ENCODE peak calls at places on chromosome 16, in five cellular contexts. O, K, F, W and T are unnamed samples.

GRCh38 chr16:29664133-29664912 is 1.3 kb downstream of the SPN start:
- DNase-seq in O (no peak), F (peak), W (no peak), K (no peak), T (no peak)

GRCh38 chr16:81620796-81621195 is 158.3 kb upstream of the PLCG2 start:
- DNase-seq in F (no peak), O (no peak), K (no peak), W (no peak), T (no peak)

GRCh38 chr16:12646490-12647274 is 157.0 kb downstream of the CPPED1 start:
- DNase-seq in O (no peak), F (no peak), K (no peak), W (no peak), T (peak)

GRCh38 chr16:72829846-72830620 is 217.9 kb downstream of the ZFHX3 start:
- DNase-seq in W (no peak), K (no peak), O (no peak), F (no peak), T (no peak)

GRCh38 chr16:90020838-90021382 is 1.7 kb upstream of the DBNDD1 start:
- DNase-seq in K (no peak), F (no peak), O (no peak), W (peak), T (no peak)

GRCh38 chr16:8943001-8943763 is 20.5 kb downstream of the USP7 start:
- DNase-seq in W (no peak), K (no peak), O (no peak), F (no peak), T (no peak)

GRCh38 chr16:27364493-27365141 is 37.4 kb upstream of the IL21R start:
- DNase-seq in F (no peak), W (no peak), O (peak), K (peak), T (peak)

GRCh38 chr16:10168258-10168657 is 14.0 kb downstream of the GRIN2A start:
- DNase-seq in W (no peak), F (no peak), K (no peak), O (no peak), T (no peak)

GRCh38 chr16:48820379-48820778 is 210.4 kb upstream of the N4BP1 start:
- DNase-seq in K (no peak), F (no peak), O (no peak), W (no peak), T (no peak)

GRCh38 chr16:528111-529011 is 849 bp downstream of the CAPN15 start:
- DNase-seq in O (peak), K (peak), W (no peak), F (no peak), T (peak)

GRCh38 chr16:65024649-65025243 is 97.1 kb downstream of the CDH11 start:
- DNase-seq in F (no peak), K (no peak), O (peak), W (no peak), T (no peak)

GRCh38 chr16:77869997-77870813 is 81.8 kb downstream of the VAT1L start:
- DNase-seq in K (peak), F (no peak), W (no peak), O (peak), T (no peak)

GRCh38 chr16:53031323-53031942 is 21.3 kb downstream of the CHD9NB start:
- DNase-seq in F (no peak), W (no peak), K (no peak), O (no peak), T (no peak)

GRCh38 chr16:51931596-51931995 is 615.3 kb downstream of the TOX3 start:
- DNase-seq in W (no peak), F (no peak), K (no peak), O (no peak), T (no peak)

GRCh38 chr16:87392823-87393679 is 915 bp downstream of the MAP1LC3B start:
- DNase-seq in F (peak), O (peak), W (no peak), K (peak), T (peak)

GRCh38 chr16:87226926-87227650 is 90.1 kb downstream of the C16orf95 start:
- DNase-seq in O (no peak), F (no peak), K (no peak), W (peak), T (no peak)

GRCh38 chr16:87172632-87173031 is 144.6 kb downstream of the C16orf95 start:
- DNase-seq in W (no peak), F (no peak), K (no peak), O (no peak), T (no peak)

DNA sequence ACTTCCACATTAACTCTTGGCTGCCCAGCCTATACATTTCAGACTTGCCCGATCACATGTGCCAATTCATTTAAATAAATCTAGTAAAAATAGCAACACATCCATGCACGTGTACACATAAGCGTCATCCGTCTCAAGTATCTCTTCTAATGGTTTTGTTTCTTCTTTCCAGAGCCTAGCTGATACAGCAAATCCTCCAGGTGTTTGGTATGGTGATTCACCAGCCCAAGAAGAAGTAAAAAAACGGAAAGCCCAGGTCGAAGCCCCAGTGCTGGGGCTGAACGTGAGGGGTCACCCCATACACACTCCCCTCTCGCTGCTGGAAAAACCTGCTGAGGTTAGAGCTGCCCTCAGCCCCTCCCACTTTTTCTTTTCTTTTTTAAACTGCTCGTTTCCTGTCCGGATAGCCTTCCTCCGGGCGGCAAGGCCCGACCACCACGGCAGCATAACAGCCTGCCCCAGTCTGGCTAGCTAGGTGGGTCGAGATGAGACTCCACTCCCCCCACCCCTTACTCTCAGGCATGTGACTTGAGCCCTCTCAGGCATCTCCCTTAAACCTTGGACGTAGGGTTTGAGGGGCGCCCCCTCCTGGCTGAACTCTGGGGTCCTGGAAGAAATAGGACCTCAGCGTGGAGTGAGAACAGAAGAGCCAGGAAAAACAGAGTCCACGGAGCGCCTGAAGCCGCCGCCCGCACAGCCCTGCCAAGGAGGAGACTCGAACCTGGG is 13.9 kb upstream of the OR1F1 start:
- DNase-seq in F (peak), K (no peak), W (no peak), O (no peak), T (peak)
- TF ChIP-seq CTCF in F (peak), K (no peak), W (peak), O (peak), T (peak)

GRCh38 chr16:69310479-69311114 is 553 bp upstream of the VPS4A start:
- DNase-seq in F (no peak), W (no peak), O (no peak), K (peak), T (no peak)

GRCh38 chr16:69313469-69313868 is 2.3 kb downstream of the VPS4A start:
- DNase-seq in K (no peak), W (no peak), F (no peak), O (no peak), T (no peak)

GRCh38 chr16:69309316-69309715 is 1.8 kb upstream of the VPS4A start:
- DNase-seq in F (no peak), W (no peak), K (no peak), O (no peak), T (no peak)

GRCh38 chr16:69311533-69312388 is 611 bp downstream of the VPS4A start:
- DNase-seq in F (peak), O (peak), K (peak), W (no peak), T (peak)

GRCh38 chr16:69311115-69311532 is at the start of gene VPS4A:
- DNase-seq in F (peak), O (peak), W (peak), K (peak), T (peak)
- TF ChIP-seq CTCF in F (peak), O (peak), W (peak), K (peak), T (peak)

DNA sequence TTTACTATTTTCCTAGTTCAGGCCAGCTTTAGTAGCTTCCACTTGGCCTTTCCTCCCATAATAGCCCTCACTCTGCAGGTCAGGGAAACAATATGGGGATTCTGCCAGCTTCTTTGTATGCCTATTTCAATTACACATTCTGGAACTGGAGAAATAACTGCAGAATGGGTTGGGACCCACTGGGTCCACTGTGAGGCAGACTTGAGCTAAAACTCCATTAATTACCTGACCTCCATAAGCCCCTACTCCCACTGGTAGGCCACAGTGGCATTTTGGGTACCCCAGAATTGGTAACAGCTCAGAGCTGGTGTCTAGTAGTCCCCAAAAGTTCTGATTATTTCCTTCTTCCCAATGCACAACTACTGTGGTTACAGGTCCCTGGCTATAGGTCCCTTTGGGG is 16.7 kb upstream of the TENT4B start:
- DNase-seq in F (no peak), W (no peak), O (no peak), K (no peak), T (no peak)
- TF ChIP-seq CTCF in F (no peak), W (no peak), O (no peak), K (no peak), T (no peak)

GRCh38 chr16:58492735-58493134 is 7.2 kb upstream of the NDRG4 start:
- DNase-seq in F (no peak), K (no peak), W (no peak), O (no peak), T (no peak)
- TF ChIP-seq CTCF in F (no peak), K (no peak), W (no peak), O (no peak), T (no peak)

GRCh38 chr16:66325977-66326376 is 40.5 kb upstream of the CDH5 start:
- DNase-seq in W (no peak), K (no peak), F (no peak), O (no peak), T (no peak)

GRCh38 chr16:66322174-66322573 is 44.3 kb upstream of the CDH5 start:
- DNase-seq in K (no peak), O (no peak), W (no peak), F (no peak), T (no peak)

GRCh38 chr16:66326995-66327513 is 39.4 kb upstream of the CDH5 start:
- DNase-seq in F (no peak), W (no peak), K (peak), O (peak), T (no peak)

GRCh38 chr16:66328282-66328681 is 38.2 kb upstream of the CDH5 start:
- DNase-seq in W (no peak), F (no peak), O (no peak), K (no peak), T (no peak)

GRCh38 chr16:66324785-66325184 is 41.7 kb upstream of the CDH5 start:
- DNase-seq in O (peak), F (peak), W (no peak), K (peak), T (peak)
- TF ChIP-seq CTCF in O (peak), F (peak), W (no peak), K (no peak), T (peak)

GRCh38 chr16:24497405-24497804 is 42.0 kb upstream of the RBBP6 start:
- DNase-seq in W (no peak), O (peak), K (no peak), F (no peak), T (no peak)

GRCh38 chr16:24493859-24494258 is 45.5 kb upstream of the RBBP6 start:
- DNase-seq in K (no peak), F (no peak), W (no peak), O (no peak), T (no peak)

GRCh38 chr16:24504467-24505345 is 34.7 kb upstream of the RBBP6 start:
- DNase-seq in F (peak), W (peak), O (peak), K (peak), T (peak)

DNA sequence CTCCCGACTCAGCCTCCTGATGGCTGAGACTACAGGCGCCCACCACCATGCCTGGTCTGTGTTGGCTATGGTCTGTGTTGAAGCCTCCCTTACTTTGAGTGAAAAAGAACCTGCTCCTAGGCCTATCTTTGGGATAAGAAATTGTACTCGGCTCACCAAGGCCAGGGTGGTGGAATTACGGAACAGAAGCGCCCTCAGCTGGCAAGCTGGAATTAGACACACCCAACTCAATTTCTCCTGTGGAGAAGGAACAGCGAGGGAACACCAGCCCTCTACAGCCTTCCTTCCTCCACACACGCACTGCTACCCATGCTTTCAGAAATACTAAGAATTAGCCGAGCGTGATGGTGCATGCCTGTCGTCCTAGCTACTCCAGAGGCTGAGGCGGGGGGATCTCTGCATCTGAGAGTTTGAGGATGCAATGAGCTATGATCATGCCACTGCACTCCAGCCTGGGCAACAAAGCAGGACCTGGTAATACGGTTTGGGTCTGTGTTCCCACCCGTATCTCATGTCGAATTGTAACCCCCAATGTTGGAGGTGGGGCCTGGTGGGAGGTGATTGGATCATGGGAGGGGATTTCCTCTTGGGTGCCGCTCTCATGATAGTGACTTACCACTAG is 40.1 kb upstream of the RBBP6 start:
- DNase-seq in W (no peak), O (peak), K (peak), F (peak), T (peak)
- TF ChIP-seq CTCF in W (peak), O (peak), K (no peak), F (peak), T (no peak)

DNA sequence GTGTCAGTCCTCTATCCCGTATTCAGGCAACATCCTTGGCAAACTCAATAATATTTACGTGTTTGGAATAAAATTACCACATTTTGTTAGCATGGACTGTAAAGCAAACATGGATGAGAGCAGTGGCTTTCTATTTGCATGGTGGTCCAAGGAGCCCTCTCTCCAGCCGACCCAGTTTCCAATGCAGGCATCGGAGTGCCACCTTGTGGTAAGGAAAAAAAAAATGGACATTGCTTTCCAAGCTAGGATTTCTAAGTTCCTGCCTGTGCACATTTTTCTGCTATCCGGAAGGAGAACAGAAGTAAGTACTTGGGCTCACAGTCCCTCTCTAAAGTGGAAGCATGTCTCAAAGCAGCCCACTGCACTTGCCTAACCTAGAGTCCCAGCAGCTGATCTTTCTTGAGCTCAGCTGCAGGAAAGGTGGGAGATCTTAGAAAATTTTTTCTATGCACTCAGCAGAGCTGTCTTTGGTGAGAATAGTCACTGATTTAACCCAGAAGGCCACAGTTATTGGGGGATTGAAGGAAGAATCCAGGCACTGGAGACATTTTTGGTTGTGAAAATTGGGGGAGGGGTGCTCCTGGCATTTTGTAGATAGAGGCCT is 46.0 kb upstream of the ERCC4 start:
- DNase-seq in O (peak), K (no peak), F (peak), W (no peak), T (peak)
- TF ChIP-seq CTCF in O (peak), K (no peak), F (peak), W (peak), T (peak)